ENCODE peak calls at places on chromosomes 5 and 9, in seven cellular contexts. R, G, U, N, V, Q and P are unnamed samples.
A peak's percentile ranks its signal among the peaks of the same experiment; 100 is the strongest.

GRCh38 chr5:176542596-176543427 is 5.6 kb upstream of the RNF44 start:
- DNase-seq in N (no peak), G (peak; percentile 33), R (peak; percentile 74), V (no peak), U (no peak), Q (no peak), P (peak; percentile 42)

GRCh38 chr5:32760091-32760509 is 49.0 kb downstream of the NPR3 start:
- DNase-seq in U (peak; percentile 91), R (no peak), V (peak; percentile 79), Q (peak; percentile 84), N (peak; percentile 84), G (no peak), P (no peak)

GRCh38 chr5:75337366-75338021 is 474 bp downstream of the HMGCR start:
- DNase-seq in N (no peak), V (peak; percentile 44), G (peak; percentile 40), U (peak; percentile 23), R (peak; percentile 78), Q (no peak), P (peak; percentile 52)

GRCh38 chr9:124349267-124349666 is 66.0 kb downstream of the PSMB7 start:
- DNase-seq in U (no peak), R (peak; percentile 39), Q (no peak), G (no peak), V (no peak), N (no peak), P (no peak)

GRCh38 chr9:27471789-27472585 is 52.1 kb upstream of the IFNK start:
- DNase-seq in U (peak; percentile 41), N (no peak), G (no peak), Q (no peak), V (peak; percentile 49), R (no peak), P (no peak)

GRCh38 chr5:123422433-123423277 is 548 bp downstream of the CEP120 start:
- DNase-seq in G (peak; percentile 38), U (peak; percentile 41), N (peak; percentile 33), Q (no peak), V (peak; percentile 39), R (no peak), P (peak; percentile 42)

GRCh38 chr9:109476781-109477268 is 21.3 kb downstream of the PTPN3 start:
- DNase-seq in V (no peak), N (no peak), R (peak; percentile 51), U (no peak), G (no peak), Q (no peak), P (no peak)

GRCh38 chr5:1001406-1002270 is 7.0 kb upstream of the NKD2 start:
- DNase-seq in Q (no peak), G (no peak), N (no peak), U (no peak), V (no peak), R (peak; percentile 52), P (peak; percentile 7)

GRCh38 chr9:37180138-37180537 is 59.8 kb downstream of the ZCCHC7 start:
- DNase-seq in V (no peak), U (no peak), Q (no peak), N (no peak), R (no peak), G (no peak), P (no peak)

GRCh38 chr5:67249590-67249895 is 52.9 kb upstream of the CD180 start:
- DNase-seq in G (no peak), R (no peak), N (no peak), U (no peak), V (peak; percentile 9), Q (no peak), P (no peak)

GRCh38 chr5:148620696-148621095 is 33.6 kb downstream of the HTR4 start:
- DNase-seq in U (no peak), G (peak; percentile 6), Q (no peak), R (no peak), N (no peak), V (peak; percentile 4), P (peak; percentile 19)

GRCh38 chr5:36654598-36654997 is 48.2 kb downstream of the SLC1A3 start:
- DNase-seq in U (no peak), N (no peak), Q (no peak), V (no peak), R (no peak), G (no peak), P (no peak)

GRCh38 chr5:106451998-106452397 is 1218.7 kb downstream of the EFNA5 start:
- DNase-seq in V (no peak), G (no peak), U (no peak), Q (no peak), N (no peak), R (no peak), P (no peak)

GRCh38 chr5:181217111-181217804 is 5.8 kb upstream of the TRIM41 start:
- DNase-seq in U (peak; percentile 56), G (peak; percentile 84), N (peak; percentile 57), Q (no peak), V (peak; percentile 80), R (peak; percentile 86), P (peak; percentile 76)

GRCh38 chr5:16800477-16800876 is 135.6 kb downstream of the MYO10 start:
- DNase-seq in G (no peak), V (no peak), N (no peak), Q (no peak), U (no peak), R (no peak), P (no peak)

GRCh38 chr5:162067651-162068411 is at the start of gene GABRG2:
- DNase-seq in Q (no peak), G (no peak), V (no peak), N (no peak), U (no peak), R (no peak), P (no peak)

GRCh38 chr5:107119656-107120055 is 551.1 kb downstream of the EFNA5 start:
- DNase-seq in R (no peak), N (no peak), V (no peak), G (no peak), U (no peak), Q (no peak), P (no peak)

GRCh38 chr5:54531536-54531935 is 14.0 kb downstream of the SNX18 start:
- DNase-seq in G (no peak), Q (no peak), R (no peak), N (no peak), V (no peak), U (no peak), P (no peak)

GRCh38 chr5:90558344-90559192 is at the start of gene ADGRV1:
- DNase-seq in R (no peak), G (no peak), N (peak; percentile 33), Q (no peak), U (peak; percentile 45), V (peak; percentile 77), P (peak; percentile 21)

GRCh38 chr5:1763548-1763911 is 36.1 kb downstream of the MRPL36 start:
- DNase-seq in Q (no peak), U (peak; percentile 76), G (peak; percentile 49), N (peak; percentile 83), V (peak; percentile 45), R (peak; percentile 72), P (peak; percentile 57)

GRCh38 chr9:114200721-114201300 is 45.5 kb downstream of the COL27A1 start:
- DNase-seq in V (no peak), U (no peak), Q (no peak), G (no peak), R (no peak), N (no peak), P (no peak)

GRCh38 chr5:26700759-26701384 is 337.5 kb downstream of the CDH9 start:
- DNase-seq in N (no peak), U (peak; percentile 10), Q (peak; percentile 8), G (peak; percentile 35), V (peak; percentile 61), R (no peak), P (no peak)

GRCh38 chr5:158013939-158014338 is 155.0 kb upstream of the CLINT1 start:
- DNase-seq in Q (no peak), V (peak; percentile 18), N (peak; percentile 14), U (peak; percentile 74), R (no peak), G (no peak), P (no peak)

GRCh38 chr5:115295775-115296129 is 702 bp downstream of the CCDC112 start:
- DNase-seq in U (peak; percentile 3), R (no peak), Q (no peak), V (no peak), N (no peak), G (no peak), P (no peak)

GRCh38 chr5:82597437-82597836 is 319.3 kb upstream of the RPS23 start:
- DNase-seq in U (no peak), V (peak; percentile 17), N (no peak), Q (no peak), G (no peak), R (no peak), P (no peak)

GRCh38 chr5:53243403-53243802 is 133.8 kb upstream of the MOCS2 start:
- DNase-seq in U (no peak), R (no peak), G (peak; percentile 9), N (no peak), V (no peak), Q (no peak), P (no peak)

GRCh38 chr5:172550996-172551395 is 90.1 kb upstream of the NEURL1B start:
- DNase-seq in Q (no peak), U (no peak), G (no peak), V (no peak), N (no peak), R (no peak), P (no peak)

GRCh38 chr9:132731230-132731629 is 61.0 kb downstream of the GTF3C4 start:
- DNase-seq in Q (no peak), U (no peak), R (no peak), N (no peak), G (no peak), V (no peak), P (no peak)

GRCh38 chr9:113993838-113994540 is 84.1 kb downstream of the AMBP start:
- DNase-seq in U (peak; percentile 76), N (peak; percentile 90), G (peak; percentile 32), Q (no peak), V (no peak), R (peak; percentile 38), P (peak; percentile 24)

GRCh38 chr5:174166231-174167079 is 120.9 kb downstream of the NSG2 start:
- DNase-seq in Q (no peak), V (no peak), G (no peak), U (no peak), N (no peak), R (no peak), P (no peak)

GRCh38 chr5:78735834-78736463 is 87.4 kb upstream of the LHFPL2 start:
- DNase-seq in R (no peak), Q (no peak), G (no peak), V (no peak), U (no peak), N (no peak), P (no peak)

GRCh38 chr9:19156805-19157204 is 29.5 kb upstream of the PLIN2 start:
- DNase-seq in V (no peak), G (no peak), N (peak; percentile 41), R (no peak), Q (no peak), U (peak; percentile 86), P (no peak)

GRCh38 chr5:126358525-126358924 is 64.7 kb upstream of the GRAMD2B start:
- DNase-seq in G (no peak), Q (no peak), N (no peak), V (no peak), U (peak; percentile 42), R (no peak), P (no peak)

GRCh38 chr9:132168347-132168746 is 6.5 kb downstream of the NTNG2 start:
- DNase-seq in G (no peak), Q (no peak), U (peak; percentile 35), N (peak; percentile 33), R (no peak), V (no peak), P (no peak)

GRCh38 chr5:159877894-159878448 is 38.3 kb upstream of the ADRA1B start:
- DNase-seq in V (no peak), G (no peak), U (peak; percentile 31), N (peak; percentile 80), Q (no peak), R (no peak), P (no peak)

GRCh38 chr5:32446660-32447059 is 2.1 kb upstream of the ZFR start:
- DNase-seq in G (no peak), Q (no peak), V (no peak), U (no peak), R (no peak), N (no peak), P (no peak)

GRCh38 chr9:120877276-120878034 is 467 bp upstream of the PHF19 start:
- DNase-seq in Q (no peak), U (peak; percentile 50), N (peak; percentile 53), R (peak; percentile 88), V (peak; percentile 74), G (peak; percentile 85), P (peak; percentile 85)

GRCh38 chr5:10595305-10595677 is 31.4 kb downstream of the ANKRD33B start:
- DNase-seq in U (peak; percentile 86), R (no peak), V (no peak), N (no peak), G (no peak), Q (no peak), P (no peak)